ENCODE peak calls at places on chromosomes 1 and 21, in five cellular contexts. Q is A549; A is CD8-positive, alpha-beta T cell; J is epithelial cell of esophagus; C is cardiac fibroblast. B is an unnamed sample.

GRCh38 chr1:19680644-19681043 is 16.0 kb downstream of the HTR6 start:
- DNase-seq in Q (no peak), A (no peak), J (no peak), C (no peak), B (no peak)

GRCh38 chr21:27812279-27812678 is 845.4 kb upstream of the ADAMTS5 start:
- DNase-seq in Q (no peak), A (no peak), J (peak), C (peak), B (no peak)

GRCh38 chr1:245298781-245299180 is 144.0 kb downstream of the KIF26B start:
- DNase-seq in Q (no peak), A (no peak), J (no peak), C (no peak), B (no peak)

GRCh38 chr1:75870951-75871350 is 61.3 kb downstream of the ASB17 start:
- DNase-seq in Q (no peak), A (no peak), J (no peak), C (no peak), B (no peak)

GRCh38 chr1:204736861-204737260 is 51.3 kb upstream of the LRRN2 start:
- DNase-seq in Q (no peak), A (no peak), J (no peak), C (no peak), B (no peak)

GRCh38 chr1:21732664-21733063 is 50.3 kb downstream of the USP48 start:
- DNase-seq in Q (no peak), A (no peak), J (no peak), C (no peak), B (no peak)

GRCh38 chr1:86247553-86248279 is 91.1 kb upstream of the COL24A1 start:
- DNase-seq in Q (no peak), A (no peak), J (no peak), C (no peak), B (no peak)

GRCh38 chr1:236502972-236503639 is 20.7 kb upstream of the LGALS8 start:
- DNase-seq in Q (peak), A (peak), J (peak), C (peak), B (no peak)

GRCh38 chr1:8154621-8155052 is 128.5 kb upstream of the ERRFI1 start:
- DNase-seq in Q (peak), A (no peak), J (peak), C (no peak), B (no peak)

GRCh38 chr1:114231301-114231700 is 77.6 kb upstream of the SYT6 start:
- DNase-seq in Q (no peak), A (no peak), J (no peak), C (no peak), B (no peak)

GRCh38 chr1:37399830-37400790 is 74.3 kb upstream of the ZC3H12A start:
- DNase-seq in Q (no peak), A (no peak), J (no peak), C (no peak), B (no peak)

GRCh38 chr1:45097944-45098343 is 85.9 kb downstream of the UROD start:
- DNase-seq in Q (peak), A (no peak), J (no peak), C (peak), B (no peak)

GRCh38 chr1:5949074-5949760 is 43.0 kb downstream of the NPHP4 start:
- DNase-seq in Q (no peak), A (no peak), J (peak), C (no peak), B (no peak)

GRCh38 chr1:221753828-221754188 is 11.9 kb upstream of the DUSP10 start:
- DNase-seq in Q (no peak), A (no peak), J (no peak), C (no peak), B (no peak)

GRCh38 chr1:21149430-21149861 is 27.3 kb downstream of the EIF4G3 start:
- DNase-seq in Q (peak), A (no peak), J (peak), C (peak), B (no peak)

GRCh38 chr1:182446033-182446669 is 3.8 kb upstream of the RGSL1 start:
- DNase-seq in Q (peak), A (no peak), J (peak), C (peak), B (no peak)

GRCh38 chr1:208233546-208233945 is 10.6 kb downstream of the PLXNA2 start:
- DNase-seq in Q (no peak), A (no peak), J (no peak), C (peak), B (no peak)

GRCh38 chr1:23101891-23102688 is 66.6 kb downstream of the LUZP1 start:
- DNase-seq in Q (no peak), A (no peak), J (peak), C (peak), B (no peak)

GRCh38 chr1:184036517-184036949 is 995 bp downstream of the COLGALT2 start:
- DNase-seq in Q (peak), A (peak), J (no peak), C (peak), B (peak)
- TF ChIP-seq CTCF in Q (no peak), A (no peak), J (no peak), C (no peak), B (no peak)

GRCh38 chr1:176122282-176122681 is 84.8 kb downstream of the COP1 start:
- DNase-seq in Q (no peak), A (no peak), J (no peak), C (no peak), B (no peak)

GRCh38 chr1:176118985-176119384 is 88.1 kb downstream of the COP1 start:
- DNase-seq in Q (no peak), A (no peak), J (no peak), C (peak), B (no peak)

DNA sequence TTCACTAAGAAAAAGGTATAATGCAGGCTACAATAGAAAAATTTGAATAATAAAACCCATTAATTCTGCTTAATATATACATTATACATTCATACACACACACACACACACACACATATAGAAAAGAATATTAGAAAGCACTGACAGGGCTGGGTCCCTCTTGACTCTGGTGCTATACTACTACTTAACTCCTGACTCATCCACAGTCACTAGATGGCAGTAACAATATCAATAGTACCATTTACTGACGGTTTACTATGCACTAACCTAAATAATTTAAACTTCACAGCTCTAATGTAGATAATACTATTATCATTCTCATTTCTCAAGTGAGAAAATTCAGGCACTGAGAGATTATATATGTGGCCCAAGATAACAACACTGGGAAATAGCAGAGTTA is 87.5 kb downstream of the COP1 start:
- DNase-seq in Q (peak), A (no peak), J (peak), C (peak), B (no peak)
- TF ChIP-seq CTCF in Q (peak), A (no peak), J (peak), C (peak), B (peak)

DNA sequence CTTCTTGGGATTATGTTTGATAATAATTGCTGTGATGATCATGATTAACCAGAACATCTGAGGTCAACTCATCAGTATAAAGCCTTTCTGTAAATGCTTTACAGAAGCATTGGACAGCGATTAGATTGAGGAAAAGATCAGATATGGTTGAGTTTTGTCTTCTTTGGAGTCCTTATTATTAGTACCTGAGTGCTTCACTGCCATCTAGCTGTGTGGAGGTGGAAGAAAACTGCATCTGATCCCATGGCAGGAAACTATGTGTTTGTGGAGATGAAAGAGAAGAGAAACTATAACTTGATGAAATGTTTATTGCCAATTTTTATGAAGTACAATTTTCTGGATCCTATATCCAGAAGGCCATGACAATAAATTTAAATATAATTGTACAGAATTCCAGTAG is 11.4 kb downstream of the FLG2 start:
- DNase-seq in Q (peak), A (no peak), J (peak), C (peak), B (no peak)
- TF ChIP-seq CTCF in Q (no peak), A (no peak), J (peak), C (no peak), B (no peak)

GRCh38 chr1:159845751-159846531 is 16.5 kb downstream of the VSIG8 start:
- DNase-seq in Q (no peak), A (no peak), J (peak), C (no peak), B (no peak)
- TF ChIP-seq CTCF in Q (no peak), A (no peak), J (peak), C (no peak), B (no peak)

DNA sequence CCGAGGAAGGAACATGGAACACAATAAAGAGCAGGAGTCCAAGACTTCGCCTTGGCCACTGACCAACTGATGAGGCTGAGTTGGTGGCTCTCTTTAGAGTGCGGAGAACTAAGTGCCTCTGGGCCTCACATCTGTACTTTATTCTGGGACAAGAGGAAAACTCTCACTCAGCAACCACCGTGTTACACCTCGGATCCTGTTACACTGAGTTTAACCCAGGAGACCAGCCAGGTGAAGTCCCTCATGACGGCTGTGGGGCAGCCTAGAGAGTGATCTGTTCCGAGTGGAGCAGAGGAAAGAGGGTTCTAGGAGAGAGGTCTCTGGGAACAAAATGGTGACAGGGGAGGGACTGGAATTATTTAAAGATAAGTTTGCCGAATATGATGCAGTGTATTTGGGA is 33.5 kb upstream of the AGL start:
- DNase-seq in Q (no peak), A (no peak), J (no peak), C (no peak), B (no peak)
- TF ChIP-seq CTCF in Q (no peak), A (no peak), J (no peak), C (no peak), B (no peak)

DNA sequence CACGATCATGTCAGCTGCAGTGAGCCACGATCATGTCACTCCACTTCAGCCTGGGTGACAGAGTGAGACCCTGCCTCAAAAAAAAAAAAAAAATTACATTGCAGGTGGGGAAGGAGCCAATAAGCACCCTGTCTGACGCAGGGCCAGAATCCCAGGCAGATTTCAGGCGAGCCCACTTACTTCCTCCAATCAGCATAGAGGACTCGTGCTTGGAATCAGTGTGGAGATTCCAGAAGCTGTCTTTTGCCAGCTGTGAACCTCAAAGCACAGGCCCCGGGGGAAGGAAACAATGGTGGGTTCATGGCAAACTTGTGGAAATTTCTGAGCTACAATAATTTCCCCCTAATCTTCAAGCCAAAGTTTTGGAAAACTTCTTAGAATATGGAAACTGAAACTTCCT is 178.2 kb upstream of the ZNF644 start:
- DNase-seq in Q (no peak), A (no peak), J (no peak), C (no peak), B (no peak)
- TF ChIP-seq CTCF in Q (no peak), A (no peak), J (no peak), C (no peak), B (no peak)

GRCh38 chr1:194296201-194296600 is 1109.8 kb upstream of the B3GALT2 start:
- DNase-seq in Q (no peak), A (no peak), J (peak), C (no peak), B (no peak)

GRCh38 chr1:194297100-194297499 is 1110.7 kb upstream of the B3GALT2 start:
- DNase-seq in Q (no peak), A (no peak), J (no peak), C (no peak), B (no peak)

GRCh38 chr1:194294006-194294405 is 1107.6 kb upstream of the B3GALT2 start:
- DNase-seq in Q (no peak), A (no peak), J (no peak), C (no peak), B (no peak)

GRCh38 chr1:194297999-194298598 is 1111.7 kb upstream of the B3GALT2 start:
- DNase-seq in Q (no peak), A (no peak), J (peak), C (no peak), B (no peak)

DNA sequence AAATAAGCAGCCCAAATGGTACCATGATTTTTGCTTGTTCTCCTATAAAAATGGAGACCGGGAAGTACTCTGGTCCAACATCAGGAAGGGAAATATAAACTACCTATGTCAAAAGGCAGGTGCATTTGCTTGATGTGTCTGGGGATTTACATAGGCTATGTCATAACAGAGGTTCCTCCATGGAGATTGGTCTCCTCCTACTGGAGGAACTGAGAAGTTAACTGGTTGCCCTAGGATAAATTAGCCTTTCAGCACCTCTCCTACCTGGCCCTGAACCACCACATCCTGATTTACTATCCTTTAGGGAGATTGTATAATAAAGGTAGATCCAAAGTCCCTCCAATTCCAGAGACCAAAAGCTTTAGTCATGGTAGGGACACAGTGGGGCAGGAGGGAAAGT is 1109.3 kb upstream of the B3GALT2 start:
- DNase-seq in Q (peak), A (peak), J (peak), C (peak), B (no peak)
- TF ChIP-seq CTCF in Q (peak), A (peak), J (peak), C (peak), B (peak)

GRCh38 chr1:15128077-15128476 is 25.5 kb upstream of the TMEM51 start:
- DNase-seq in Q (no peak), A (no peak), J (no peak), C (no peak), B (no peak)

GRCh38 chr1:15129944-15130343 is 23.6 kb upstream of the TMEM51 start:
- DNase-seq in Q (no peak), A (no peak), J (no peak), C (no peak), B (no peak)

GRCh38 chr1:15130607-15131006 is 22.9 kb upstream of the TMEM51 start:
- DNase-seq in Q (no peak), A (no peak), J (no peak), C (no peak), B (no peak)

GRCh38 chr1:15125101-15125745 is 28.3 kb upstream of the TMEM51 start:
- DNase-seq in Q (no peak), A (no peak), J (no peak), C (no peak), B (no peak)

DNA sequence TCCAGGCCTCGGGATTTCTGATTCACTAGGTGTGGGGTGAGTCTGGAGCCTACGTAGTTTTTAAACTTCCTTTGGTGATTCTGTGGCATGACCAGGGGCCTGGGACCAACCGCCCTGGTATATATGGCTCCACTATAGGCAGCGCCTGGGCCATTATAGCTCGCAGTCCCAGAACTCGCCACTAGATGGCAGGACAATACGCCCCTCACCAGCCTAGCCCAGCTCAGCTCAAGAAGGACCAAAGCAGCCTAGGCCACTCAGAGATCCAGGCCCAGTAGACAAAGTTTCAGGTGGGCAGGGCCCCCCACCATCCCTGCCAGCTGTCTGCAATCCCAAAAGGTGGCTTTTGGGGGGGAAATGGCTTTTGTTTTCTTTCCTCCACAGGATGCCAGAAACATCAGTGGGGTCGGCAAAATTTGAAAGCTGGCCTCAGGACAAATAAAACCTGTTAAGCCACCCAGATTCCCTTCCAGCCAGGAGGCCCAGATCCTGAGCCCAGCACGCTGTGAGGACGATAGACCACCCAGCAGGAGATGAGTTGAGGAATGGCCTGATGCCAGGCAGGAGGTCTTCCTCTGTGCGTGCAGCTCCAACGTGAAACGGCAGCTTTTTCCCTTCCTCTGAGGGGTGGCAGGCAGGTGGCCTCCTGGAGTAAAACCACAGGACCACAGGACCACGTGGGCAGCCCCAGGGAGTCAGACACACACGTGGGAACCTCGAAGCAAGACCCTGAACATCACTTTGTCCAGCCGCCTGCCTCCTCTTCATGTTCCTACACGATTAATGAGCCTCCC is 24.8 kb upstream of the TMEM51 start:
- DNase-seq in Q (peak), A (peak), J (peak), C (peak), B (peak)
- TF ChIP-seq CTCF in Q (peak), A (peak), J (peak), C (peak), B (peak)

DNA sequence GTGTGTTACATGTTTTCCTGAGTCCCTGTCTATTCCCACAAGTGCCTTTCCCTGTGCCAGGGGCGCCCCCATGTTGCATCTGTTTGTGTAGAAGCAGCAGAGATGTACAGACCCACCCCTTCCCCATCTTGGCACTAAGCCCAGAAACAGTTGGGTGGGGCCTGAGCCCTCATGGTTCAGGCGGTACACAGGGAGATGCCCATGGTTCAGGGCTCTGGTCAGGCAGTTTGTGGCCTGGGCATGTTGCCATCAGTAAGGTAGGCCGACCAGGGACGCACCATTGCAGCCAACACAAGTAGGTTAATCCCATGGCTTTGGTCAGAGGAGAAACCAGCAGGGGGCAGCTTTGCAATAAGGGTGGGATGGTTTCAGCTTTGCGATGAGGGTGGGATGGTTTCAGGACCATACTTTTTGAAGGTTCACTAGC is 914 bp upstream of the ADGRB2 start:
- DNase-seq in Q (peak), A (peak), J (no peak), C (peak), B (no peak)
- TF ChIP-seq CTCF in Q (peak), A (no peak), J (no peak), C (peak), B (no peak)

DNA sequence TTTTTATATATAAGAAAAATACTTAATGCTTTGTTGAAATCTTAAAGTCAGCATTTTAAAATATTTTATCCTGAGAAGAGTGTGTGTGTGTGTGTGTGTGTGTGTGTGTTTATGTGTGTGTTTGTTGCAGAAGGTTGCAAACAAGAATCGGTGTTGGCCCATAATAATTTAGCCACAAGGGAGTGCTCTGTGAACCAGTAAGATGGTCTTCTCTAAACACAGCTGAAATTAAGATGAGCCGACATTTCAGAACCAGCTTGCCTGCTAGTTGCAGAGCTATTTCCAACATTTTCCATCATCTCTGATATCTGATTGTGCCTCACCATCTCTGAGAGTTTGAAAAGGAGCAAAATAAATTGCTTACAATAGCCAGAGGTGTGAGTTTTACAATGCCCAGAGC is 158.8 kb upstream of the SGIP1 start:
- DNase-seq in Q (no peak), A (no peak), J (no peak), C (no peak), B (no peak)
- TF ChIP-seq CTCF in Q (no peak), A (no peak), J (no peak), C (no peak), B (no peak)

B was measured in kidney.